ENCODE peak calls at places on chromosomes 6 and 20, in four cellular contexts. S is Right ventricle myocardium superior, J is GM12865, B is smooth muscle cell of the brain vasculature. O is an unnamed sample.

GRCh38 chr6:36963451-36964290 is 9.1 kb downstream of the PI16 start:
- DNase-seq in J (peak), S (peak), B (no peak), O (peak)

GRCh38 chr20:1872456-1873183 is 22.6 kb upstream of the SIRPA start:
- DNase-seq in J (no peak), S (no peak), B (no peak), O (no peak)

GRCh38 chr6:87697581-87698552 is 4.2 kb downstream of the AKIRIN2 start:
- DNase-seq in J (peak), S (no peak), B (peak), O (no peak)

GRCh38 chr6:119195848-119196247 is 117.4 kb upstream of the FAM184A start:
- DNase-seq in S (no peak), B (no peak), J (no peak), O (no peak)

GRCh38 chr6:114783783-114784182 is 441.0 kb upstream of the HS3ST5 start:
- DNase-seq in B (no peak), J (no peak), S (no peak), O (no peak)

GRCh38 chr20:57330998-57331397 is 1.4 kb downstream of the SPO11 start:
- DNase-seq in S (no peak), B (no peak), J (no peak), O (no peak)

GRCh38 chr6:161584929-161585328 is 311.1 kb upstream of the AGPAT4 start:
- DNase-seq in B (no peak), S (no peak), J (no peak), O (no peak)

GRCh38 chr6:25993038-25993684 is 30.6 kb downstream of the TRIM38 start:
- DNase-seq in B (no peak), J (no peak), S (no peak), O (no peak)

GRCh38 chr6:37615564-37616340 is 81.9 kb downstream of the MDGA1 start:
- DNase-seq in J (no peak), S (no peak), B (no peak), O (no peak)